ENCODE peak calls at places on chromosome 17, in five cellular contexts. One of them, this sample, is unnamed.

GRCh38 chr17:77824780-77825280 is 133.7 kb upstream of the TNRC6C start:
- DNase-seq in tibial nerve: no peak
- DNase-seq in cardiac fibroblast: no peak
- DNase-seq in fibroblast of mammary gland: no peak
- DNase-seq in left lung: no peak
- DNase-seq in this sample: no peak

GRCh38 chr17:49703557-49704277 is 4.0 kb downstream of the SLC35B1 start:
- DNase-seq in tibial nerve: no peak
- DNase-seq in cardiac fibroblast: peak
- DNase-seq in fibroblast of mammary gland: peak
- DNase-seq in left lung: no peak
- DNase-seq in this sample: peak

GRCh38 chr17:16551878-16552636 is 16.9 kb downstream of the ZNF287 start:
- DNase-seq in tibial nerve: no peak
- DNase-seq in cardiac fibroblast: no peak
- DNase-seq in fibroblast of mammary gland: no peak
- DNase-seq in left lung: no peak
- DNase-seq in this sample: peak

GRCh38 chr17:63029520-63029919 is 63.5 kb downstream of the TANC2 start:
- DNase-seq in tibial nerve: no peak
- DNase-seq in cardiac fibroblast: peak
- DNase-seq in fibroblast of mammary gland: peak
- DNase-seq in left lung: no peak
- DNase-seq in this sample: peak

GRCh38 chr17:10352866-10353265 is 19.9 kb downstream of the MYH13 start:
- DNase-seq in tibial nerve: no peak
- DNase-seq in cardiac fibroblast: no peak
- DNase-seq in fibroblast of mammary gland: no peak
- DNase-seq in left lung: no peak
- DNase-seq in this sample: no peak

GRCh38 chr17:74736423-74737298 is at the start of gene RAB37:
- DNase-seq in tibial nerve: no peak
- DNase-seq in cardiac fibroblast: peak
- DNase-seq in fibroblast of mammary gland: peak
- DNase-seq in left lung: peak
- DNase-seq in this sample: no peak

GRCh38 chr17:6233339-6233738 is 163.2 kb downstream of the WSCD1 start:
- DNase-seq in tibial nerve: no peak
- DNase-seq in cardiac fibroblast: no peak
- DNase-seq in fibroblast of mammary gland: no peak
- DNase-seq in left lung: no peak
- DNase-seq in this sample: no peak

GRCh38 chr17:49459401-49459984 is 35.6 kb upstream of the NGFR start:
- DNase-seq in tibial nerve: no peak
- DNase-seq in cardiac fibroblast: no peak
- DNase-seq in fibroblast of mammary gland: no peak
- DNase-seq in left lung: no peak
- DNase-seq in this sample: no peak

GRCh38 chr17:7176107-7176851 is 2.9 kb downstream of the ASGR1 start:
- DNase-seq in tibial nerve: no peak
- DNase-seq in cardiac fibroblast: no peak
- DNase-seq in fibroblast of mammary gland: no peak
- DNase-seq in left lung: no peak
- DNase-seq in this sample: no peak

GRCh38 chr17:33521784-33522183 is 228.7 kb upstream of the ASIC2 start:
- DNase-seq in tibial nerve: no peak
- DNase-seq in cardiac fibroblast: no peak
- DNase-seq in fibroblast of mammary gland: no peak
- DNase-seq in left lung: no peak
- DNase-seq in this sample: no peak

GRCh38 chr17:61245706-61246135 is 153.9 kb upstream of the TBX2 start:
- DNase-seq in tibial nerve: no peak
- DNase-seq in cardiac fibroblast: no peak
- DNase-seq in fibroblast of mammary gland: no peak
- DNase-seq in left lung: no peak
- DNase-seq in this sample: no peak

GRCh38 chr17:14310101-14310500 is 9.2 kb downstream of the HS3ST3B1 start:
- DNase-seq in tibial nerve: no peak
- DNase-seq in cardiac fibroblast: no peak
- DNase-seq in fibroblast of mammary gland: no peak
- DNase-seq in left lung: no peak
- DNase-seq in this sample: no peak

GRCh38 chr17:36647598-36647997 is 46.2 kb downstream of the MRM1 start:
- DNase-seq in tibial nerve: no peak
- DNase-seq in cardiac fibroblast: no peak
- DNase-seq in fibroblast of mammary gland: no peak
- DNase-seq in left lung: no peak
- DNase-seq in this sample: no peak

GRCh38 chr17:76575570-76575969 is 10.1 kb downstream of the ST6GALNAC2 start:
- DNase-seq in tibial nerve: no peak
- DNase-seq in cardiac fibroblast: no peak
- DNase-seq in fibroblast of mammary gland: no peak
- DNase-seq in left lung: no peak
- DNase-seq in this sample: no peak

GRCh38 chr17:8019665-8020064 is 17.2 kb downstream of the GUCY2D start:
- DNase-seq in tibial nerve: no peak
- DNase-seq in cardiac fibroblast: peak
- DNase-seq in fibroblast of mammary gland: peak
- DNase-seq in left lung: peak
- DNase-seq in this sample: no peak

GRCh38 chr17:82627405-82627804 is 20.8 kb downstream of the WDR45B start:
- DNase-seq in tibial nerve: no peak
- DNase-seq in cardiac fibroblast: no peak
- DNase-seq in fibroblast of mammary gland: no peak
- DNase-seq in left lung: no peak
- DNase-seq in this sample: no peak

GRCh38 chr17:78583091-78583490 is 5.9 kb upstream of the DNAH17 start:
- DNase-seq in tibial nerve: no peak
- DNase-seq in cardiac fibroblast: peak
- DNase-seq in fibroblast of mammary gland: peak
- DNase-seq in left lung: no peak
- DNase-seq in this sample: no peak

GRCh38 chr17:8890671-8891070 is 23.2 kb upstream of the PIK3R6 start:
- DNase-seq in tibial nerve: no peak
- DNase-seq in cardiac fibroblast: no peak
- DNase-seq in fibroblast of mammary gland: no peak
- DNase-seq in left lung: no peak
- DNase-seq in this sample: no peak

GRCh38 chr17:10196936-10197335 is 1.5 kb downstream of the GAS7 start:
- DNase-seq in tibial nerve: no peak
- DNase-seq in cardiac fibroblast: no peak
- DNase-seq in fibroblast of mammary gland: no peak
- DNase-seq in left lung: no peak
- DNase-seq in this sample: peak

GRCh38 chr17:15490634-15491261 is 23.3 kb upstream of the CDRT4 start:
- DNase-seq in tibial nerve: peak
- DNase-seq in cardiac fibroblast: peak
- DNase-seq in fibroblast of mammary gland: peak
- DNase-seq in left lung: peak
- DNase-seq in this sample: peak

GRCh38 chr17:44354582-44355309 is 8.9 kb downstream of the FAM171A2 start:
- DNase-seq in tibial nerve: no peak
- DNase-seq in cardiac fibroblast: no peak
- DNase-seq in fibroblast of mammary gland: no peak
- DNase-seq in left lung: no peak
- DNase-seq in this sample: no peak
- TF ChIP-seq CTCF in tibial nerve: no peak
- TF ChIP-seq CTCF in cardiac fibroblast: peak
- TF ChIP-seq CTCF in fibroblast of mammary gland: no peak
- TF ChIP-seq CTCF in left lung: peak
- TF ChIP-seq CTCF in this sample: no peak

GRCh38 chr17:65593092-65593869 is 31.8 kb upstream of the AXIN2 start:
- DNase-seq in tibial nerve: no peak
- DNase-seq in cardiac fibroblast: no peak
- DNase-seq in fibroblast of mammary gland: no peak
- DNase-seq in left lung: no peak
- DNase-seq in this sample: no peak

GRCh38 chr17:65592131-65592965 is 30.9 kb upstream of the AXIN2 start:
- DNase-seq in tibial nerve: no peak
- DNase-seq in cardiac fibroblast: no peak
- DNase-seq in fibroblast of mammary gland: no peak
- DNase-seq in left lung: no peak
- DNase-seq in this sample: no peak

GRCh38 chr17:65595071-65595655 is 33.7 kb upstream of the AXIN2 start:
- DNase-seq in tibial nerve: no peak
- DNase-seq in cardiac fibroblast: peak
- DNase-seq in fibroblast of mammary gland: no peak
- DNase-seq in left lung: no peak
- DNase-seq in this sample: no peak

GRCh38 chr17:65594585-65594940 is 33.1 kb upstream of the AXIN2 start:
- DNase-seq in tibial nerve: no peak
- DNase-seq in cardiac fibroblast: peak
- DNase-seq in fibroblast of mammary gland: peak
- DNase-seq in left lung: no peak
- DNase-seq in this sample: peak

GRCh38 chr17:65593870-65594584 is 32.6 kb upstream of the AXIN2 start:
- DNase-seq in tibial nerve: no peak
- DNase-seq in cardiac fibroblast: peak
- DNase-seq in fibroblast of mammary gland: no peak
- DNase-seq in left lung: no peak
- DNase-seq in this sample: peak
- H3K4me3 ChIP-seq in tibial nerve: no peak
- H3K4me3 ChIP-seq in cardiac fibroblast: peak
- H3K4me3 ChIP-seq in fibroblast of mammary gland: no peak
- H3K4me3 ChIP-seq in left lung: no peak
- H3K4me3 ChIP-seq in this sample: peak

GRCh38 chr17:40726919-40727318 is 23.4 kb upstream of the KRT24 start:
- DNase-seq in tibial nerve: no peak
- DNase-seq in cardiac fibroblast: peak
- DNase-seq in fibroblast of mammary gland: peak
- DNase-seq in left lung: no peak
- DNase-seq in this sample: no peak
- TF ChIP-seq CTCF in tibial nerve: no peak
- TF ChIP-seq CTCF in cardiac fibroblast: peak
- TF ChIP-seq CTCF in fibroblast of mammary gland: peak
- TF ChIP-seq CTCF in left lung: peak
- TF ChIP-seq CTCF in this sample: peak

GRCh38 chr17:47204722-47205418 is 4.3 kb upstream of the MYL4 start:
- DNase-seq in tibial nerve: no peak
- DNase-seq in cardiac fibroblast: peak
- DNase-seq in fibroblast of mammary gland: peak
- DNase-seq in left lung: no peak
- DNase-seq in this sample: peak
- H3K4me3 ChIP-seq in tibial nerve: peak
- H3K4me3 ChIP-seq in cardiac fibroblast: no peak
- H3K4me3 ChIP-seq in fibroblast of mammary gland: no peak
- H3K4me3 ChIP-seq in left lung: no peak
- H3K4me3 ChIP-seq in this sample: no peak

DNA sequence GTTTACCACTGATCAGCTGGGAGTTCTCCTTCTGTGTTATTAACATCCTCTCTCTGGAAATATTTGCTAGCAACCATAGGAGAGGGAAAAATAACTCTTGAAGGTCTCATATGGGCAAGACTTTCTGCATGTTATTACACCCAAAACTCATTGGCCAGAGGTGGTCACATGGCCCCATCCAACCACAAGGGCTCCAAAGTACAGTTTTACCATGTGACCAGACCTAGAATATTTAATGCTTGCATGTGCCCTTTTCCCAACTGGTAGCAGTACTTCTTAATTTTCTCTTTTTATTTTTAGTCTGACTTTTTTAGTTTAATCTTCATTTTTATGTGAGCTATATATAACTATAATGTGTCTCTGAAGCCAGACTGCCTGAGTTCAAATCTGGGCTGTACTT is 141.0 kb upstream of the NOG start:
- DNase-seq in tibial nerve: no peak
- DNase-seq in cardiac fibroblast: no peak
- DNase-seq in fibroblast of mammary gland: no peak
- DNase-seq in left lung: no peak
- DNase-seq in this sample: no peak
- TF ChIP-seq CTCF in tibial nerve: no peak
- TF ChIP-seq CTCF in cardiac fibroblast: no peak
- TF ChIP-seq CTCF in fibroblast of mammary gland: no peak
- TF ChIP-seq CTCF in left lung: no peak
- TF ChIP-seq CTCF in this sample: no peak

DNA sequence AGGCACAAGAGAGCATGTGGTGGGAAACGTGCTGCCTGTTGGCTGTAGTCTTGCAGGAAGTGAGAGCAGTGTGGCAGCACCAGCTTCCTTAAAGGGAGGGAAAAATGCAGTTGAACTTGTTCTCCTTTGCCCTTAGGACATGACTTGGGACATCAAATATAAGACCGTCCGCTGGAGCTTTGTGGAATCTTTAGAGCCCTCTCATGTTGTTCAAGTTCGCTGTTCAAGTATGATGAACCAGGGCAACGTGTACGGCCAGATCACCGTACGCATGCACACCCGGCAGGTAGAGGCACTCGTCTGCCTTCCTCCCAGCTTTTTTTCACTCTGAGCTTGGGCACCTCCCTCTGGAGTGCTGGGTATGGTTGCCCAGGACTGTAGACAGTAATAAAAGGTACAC is 23.3 kb downstream of the GPR179 start:
- DNase-seq in tibial nerve: no peak
- DNase-seq in cardiac fibroblast: no peak
- DNase-seq in fibroblast of mammary gland: no peak
- DNase-seq in left lung: peak
- DNase-seq in this sample: no peak
- H3K4me3 ChIP-seq in tibial nerve: no peak
- H3K4me3 ChIP-seq in cardiac fibroblast: no peak
- H3K4me3 ChIP-seq in fibroblast of mammary gland: no peak
- H3K4me3 ChIP-seq in left lung: no peak
- H3K4me3 ChIP-seq in this sample: no peak